ENCODE peak calls at places on chromosome 16, in five cellular contexts. X, B, G, M and A are unnamed samples. For H3K4me1, the result is how much of the 10 kb centered on the place peaks cover.

GRCh38 chr16:88368036-88368435 is 14.7 kb upstream of the ZNF469 start:
- DNase-seq in X (peak), B (no peak), G (no peak), M (no peak), A (peak)

GRCh38 chr16:27285676-27286196 is 17.2 kb upstream of the NSMCE1 start:
- DNase-seq in X (no peak), B (no peak), G (no peak), M (no peak), A (no peak)

GRCh38 chr16:58501242-58502131 is 1.5 kb downstream of the NDRG4 start:
- DNase-seq in X (peak), B (peak), G (no peak), M (no peak), A (peak)

GRCh38 chr16:58820359-58820758 is 86.2 kb upstream of the GOT2 start:
- DNase-seq in X (no peak), B (no peak), G (no peak), M (no peak), A (no peak)

GRCh38 chr16:2270588-2271470 is 2.9 kb upstream of the RNPS1 start:
- DNase-seq in X (peak), B (no peak), G (no peak), M (no peak), A (no peak)

GRCh38 chr16:65548470-65548869 is 426.6 kb upstream of the CDH11 start:
- DNase-seq in X (no peak), B (no peak), G (no peak), M (no peak), A (no peak)

GRCh38 chr16:55325458-55326109 is 1.6 kb downstream of the IRX6 start:
- DNase-seq in X (no peak), B (no peak), G (no peak), M (no peak), A (no peak)

GRCh38 chr16:86033016-86033474 is 134.1 kb downstream of the IRF8 start:
- DNase-seq in X (no peak), B (peak), G (no peak), M (no peak), A (peak)

GRCh38 chr16:51773491-51773890 is 622.4 kb upstream of the SALL1 start:
- DNase-seq in X (no peak), B (no peak), G (no peak), M (no peak), A (no peak)

GRCh38 chr16:79598341-79599181 is 2.0 kb downstream of the MAF start:
- DNase-seq in X (peak), B (peak), G (peak), M (peak), A (peak)

GRCh38 chr16:65994305-65994704 is 372.2 kb upstream of the CDH5 start:
- DNase-seq in X (no peak), B (no peak), G (no peak), M (no peak), A (no peak)

DNA sequence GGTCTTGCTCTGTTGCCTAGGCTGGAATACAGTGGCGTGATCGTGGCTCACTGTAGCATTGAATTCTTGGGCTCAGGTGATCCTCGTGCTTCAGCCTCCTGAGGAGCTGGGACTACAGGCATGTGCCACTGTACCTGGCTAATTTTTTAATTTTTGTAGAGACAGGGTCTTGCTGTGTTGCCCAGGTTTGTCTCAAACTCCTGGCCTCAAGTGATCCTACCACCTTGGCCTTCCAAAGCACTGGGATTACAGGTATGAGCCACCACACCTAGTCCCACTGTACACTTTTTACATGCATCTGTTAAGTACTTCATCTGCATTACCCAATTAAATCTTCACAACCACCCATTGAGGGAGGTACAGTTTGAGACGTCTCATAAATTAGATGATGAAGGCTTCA is 12.4 kb downstream of the TNRC6A start:
- DNase-seq in X (no peak), B (no peak), G (no peak), M (no peak), A (no peak)
- H3K4me1 ChIP-seq in X (under half), B (under half), G (half or more), M (under half), A (half or more)

GRCh38 chr16:31698901-31699300 is 171.2 kb downstream of the AHSP start:
- DNase-seq in X (no peak), B (no peak), G (no peak), M (no peak), A (no peak)

GRCh38 chr16:31699601-31700000 is 171.9 kb downstream of the AHSP start:
- DNase-seq in X (no peak), B (no peak), G (no peak), M (no peak), A (no peak)

GRCh38 chr16:31695667-31696066 is 168.0 kb downstream of the AHSP start:
- DNase-seq in X (no peak), B (no peak), G (no peak), M (no peak), A (no peak)

GRCh38 chr16:31697744-31698125 is 170.0 kb downstream of the AHSP start:
- DNase-seq in X (no peak), B (no peak), G (no peak), M (no peak), A (no peak)

GRCh38 chr16:31696968-31697743 is 169.5 kb downstream of the AHSP start:
- DNase-seq in X (no peak), B (peak), G (no peak), M (no peak), A (no peak)
- H3K4me3 ChIP-seq in X (no peak), B (no peak), G (no peak), M (no peak), A (no peak)

GRCh38 chr16:10577305-10578202 is 2.8 kb downstream of the EMP2 start:
- DNase-seq in X (peak), B (no peak), G (no peak), M (no peak), A (no peak)

GRCh38 chr16:10579575-10579964 is 828 bp downstream of the EMP2 start:
- DNase-seq in X (no peak), B (no peak), G (no peak), M (no peak), A (no peak)

GRCh38 chr16:10575506-10576130 is 4.8 kb downstream of the EMP2 start:
- DNase-seq in X (no peak), B (peak), G (no peak), M (no peak), A (no peak)

GRCh38 chr16:10578474-10579316 is 1.7 kb downstream of the EMP2 start:
- DNase-seq in X (peak), B (peak), G (no peak), M (no peak), A (no peak)

DNA sequence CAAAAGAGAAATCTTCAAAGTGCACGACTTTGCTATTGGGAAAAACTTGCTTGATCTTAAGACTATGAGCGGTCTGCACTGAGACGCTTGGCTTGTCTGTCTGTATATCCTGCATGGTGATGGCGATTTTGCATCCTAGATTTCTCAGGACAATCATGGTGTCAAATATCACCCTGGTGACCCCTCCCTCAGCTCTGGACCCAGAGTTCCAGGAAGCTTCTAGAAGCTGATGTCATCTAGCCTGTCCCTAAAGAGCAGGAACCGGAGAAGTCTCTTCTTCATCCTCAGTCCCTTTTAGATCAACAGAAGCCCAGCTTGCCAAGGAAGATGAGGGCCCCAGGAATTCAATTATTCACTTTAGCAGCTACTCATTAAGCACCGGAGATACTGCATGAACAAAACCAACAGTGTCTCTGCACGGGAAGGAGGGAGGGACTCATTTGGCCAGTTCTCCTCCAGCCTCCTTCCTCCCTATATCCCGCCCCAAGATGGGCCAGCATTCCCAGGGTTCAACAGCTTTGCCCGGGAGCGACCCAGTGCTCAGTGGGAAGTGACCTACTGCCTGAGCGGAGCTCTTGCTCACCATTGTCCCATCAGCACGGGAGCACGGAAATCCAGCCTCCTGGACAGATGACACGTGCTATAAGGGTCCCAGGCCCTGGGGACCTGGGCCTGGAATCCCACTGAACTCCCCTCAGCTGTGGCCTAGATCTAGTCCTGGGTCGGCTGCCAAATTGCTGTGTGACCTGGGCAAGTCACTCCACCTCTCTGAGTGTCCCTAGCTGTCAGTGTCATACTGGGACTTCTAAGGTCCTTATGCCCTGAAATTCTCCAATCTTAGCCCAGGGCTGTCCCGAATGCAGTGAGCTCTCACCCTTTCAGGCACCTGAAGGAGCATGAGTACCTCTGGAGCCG is 3.8 kb downstream of the EMP2 start:
- DNase-seq in X (no peak), B (no peak), G (no peak), M (no peak), A (no peak)
- H3K4me1 ChIP-seq in X (under half), B (under half), G (under half), M (under half), A (under half)

GRCh38 chr16:67241008-67241900 is 6.0 kb downstream of the FHOD1 start:
- DNase-seq in X (peak), B (peak), G (peak), M (no peak), A (peak)
- H3K4me3 ChIP-seq in X (no peak), B (no peak), G (no peak), M (no peak), A (no peak)

GRCh38 chr16:11795887-11796226 is 1.2 kb downstream of the ZC3H7A start:
- DNase-seq in X (no peak), B (no peak), G (no peak), M (no peak), A (no peak)

GRCh38 chr16:11797166-11797956 is at the start of gene ZC3H7A:
- DNase-seq in X (peak), B (peak), G (peak), M (peak), A (peak)

GRCh38 chr16:11794991-11795886 is 1.8 kb downstream of the ZC3H7A start:
- DNase-seq in X (no peak), B (no peak), G (no peak), M (no peak), A (no peak)

GRCh38 chr16:11797957-11798299 is 870 bp upstream of the ZC3H7A start:
- DNase-seq in X (no peak), B (no peak), G (peak), M (no peak), A (no peak)

DNA sequence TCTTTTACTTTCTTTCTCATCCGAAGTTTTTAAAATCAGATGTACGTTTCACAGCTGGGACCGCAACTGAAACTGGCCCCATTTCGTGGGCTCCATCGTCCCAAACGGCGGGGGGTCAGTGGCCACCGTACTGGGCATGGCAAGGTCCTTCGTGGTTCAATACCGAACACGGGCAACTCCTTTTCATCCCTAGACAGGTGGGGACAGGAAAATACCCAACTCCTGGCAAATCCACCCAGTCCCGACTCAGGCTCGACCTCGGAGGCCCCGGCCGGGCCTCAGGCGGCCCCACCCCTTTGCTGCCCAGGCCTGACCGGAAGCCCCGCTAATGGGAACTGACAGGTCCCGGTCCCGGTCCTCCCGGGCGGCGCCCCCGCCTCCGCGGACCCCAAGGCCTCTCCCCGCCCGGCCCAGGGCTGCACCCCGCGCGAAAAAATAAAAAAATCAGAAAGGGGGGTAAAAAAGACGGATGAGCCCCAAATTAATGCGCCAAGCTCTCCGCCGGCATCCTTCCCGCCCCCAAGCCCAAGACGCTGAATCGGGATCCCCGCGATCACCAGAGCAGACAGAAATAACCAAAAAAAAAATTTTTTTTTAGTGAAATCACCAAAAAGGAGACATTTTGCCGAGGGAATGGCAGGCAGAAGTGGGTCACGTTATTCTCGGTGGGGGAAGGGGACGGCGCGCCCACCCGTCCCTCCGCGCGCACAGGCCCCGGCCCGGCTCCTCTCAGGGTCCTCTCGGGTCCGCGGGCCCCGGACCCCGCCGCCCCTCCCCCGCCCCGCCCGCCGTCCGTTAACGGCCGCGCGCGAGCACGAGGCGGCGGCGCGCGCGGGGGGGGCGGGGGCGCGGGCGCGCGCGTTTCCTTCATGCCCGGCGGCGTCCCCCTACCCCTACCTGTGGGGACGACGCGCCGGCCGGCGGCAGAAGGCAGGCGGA is 562 bp downstream of the ZC3H7A start:
- DNase-seq in X (peak), B (peak), G (peak), M (peak), A (peak)
- H3K4me1 ChIP-seq in X (under half), B (under half), G (half or more), M (under half), A (half or more)

GRCh38 chr16:47019563-47019962 is 46.1 kb upstream of the DNAJA2 start:
- DNase-seq in X (no peak), B (peak), G (no peak), M (no peak), A (no peak)

GRCh38 chr16:47016700-47017133 is 43.2 kb upstream of the DNAJA2 start:
- DNase-seq in X (no peak), B (no peak), G (no peak), M (no peak), A (no peak)

GRCh38 chr16:47013910-47014309 is 40.4 kb upstream of the DNAJA2 start:
- DNase-seq in X (no peak), B (no peak), G (no peak), M (no peak), A (no peak)

GRCh38 chr16:47017636-47018035 is 44.2 kb upstream of the DNAJA2 start:
- DNase-seq in X (no peak), B (no peak), G (no peak), M (no peak), A (no peak)

DNA sequence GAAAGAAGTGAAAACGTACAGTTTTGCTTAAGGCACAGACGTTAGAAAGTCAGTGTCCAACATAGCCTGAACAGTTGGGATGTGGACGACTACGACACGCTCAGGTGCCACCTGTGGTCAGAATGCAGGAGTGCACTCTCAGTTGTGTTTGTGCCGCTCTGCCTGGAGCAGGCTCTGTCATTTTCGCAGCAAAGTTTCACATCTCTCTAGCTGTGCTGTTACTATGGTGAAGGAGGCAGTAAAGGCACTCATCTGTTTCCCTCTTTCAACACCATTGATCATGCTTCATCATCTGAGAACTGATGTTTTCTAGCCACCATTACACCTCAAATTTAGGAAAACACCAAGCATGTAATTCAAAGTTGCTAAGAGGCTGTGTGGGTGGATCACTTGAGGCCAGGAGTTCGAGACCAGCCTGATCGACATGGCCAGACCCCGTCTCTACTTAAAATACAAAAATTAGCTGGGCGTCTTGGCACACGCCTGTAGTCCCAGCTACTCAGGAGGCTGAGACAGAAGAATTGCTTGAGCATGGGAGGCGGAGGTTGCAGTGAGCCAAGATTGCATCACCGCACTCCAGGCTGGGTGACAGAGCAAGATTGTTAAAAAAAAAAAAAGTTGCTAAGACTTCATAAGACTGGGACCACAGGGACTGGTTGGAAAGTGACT is 44.9 kb upstream of the DNAJA2 start:
- DNase-seq in X (peak), B (peak), G (peak), M (no peak), A (no peak)
- H3K4me3 ChIP-seq in X (no peak), B (no peak), G (no peak), M (no peak), A (no peak)

GRCh38 chr16:56990407-56991286 is 1.3 kb downstream of the NLRC5 start:
- DNase-seq in X (no peak), B (no peak), G (peak), M (peak), A (peak)
- H3K4me1 ChIP-seq in X (under half), B (under half), G (under half), M (under half), A (under half)